ENCODE peak calls at places on chromosomes 16 and 17, in five cellular contexts. M, W, L, D and C are unnamed samples.

GRCh38 chr16:29809850-29810698 is 1.9 kb upstream of the PRRT2 start:
- DNase-seq in L (peak; percentile 75), W (no peak), D (no peak), M (peak; percentile 44), C (no peak)

GRCh38 chr17:20216154-20216815 is 207.1 kb downstream of the SPECC1 start:
- DNase-seq in D (no peak), L (no peak), W (no peak), M (no peak), C (no peak)

GRCh38 chr16:89599451-89599858 is 14.0 kb upstream of the DPEP1 start:
- DNase-seq in W (no peak), M (no peak), L (no peak), D (no peak), C (peak; percentile 30)

GRCh38 chr16:70664325-70665112 is 18.2 kb downstream of the IL34 start:
- DNase-seq in D (no peak), L (no peak), W (no peak), M (no peak), C (no peak)

GRCh38 chr17:20032636-20033035 is 23.5 kb downstream of the SPECC1 start:
- DNase-seq in L (no peak), D (no peak), M (no peak), W (no peak), C (no peak)

GRCh38 chr17:39212200-39212810 is 12.2 kb downstream of the RPL19 start:
- DNase-seq in M (no peak), W (no peak), D (no peak), L (no peak), C (no peak)

GRCh38 chr17:17783825-17784598 is 52.8 kb downstream of the SREBF1 start:
- DNase-seq in L (no peak), M (peak; percentile 6), D (no peak), W (no peak), C (peak; percentile 14)

GRCh38 chr17:9956474-9957131 is 51.5 kb upstream of the RCVRN start:
- DNase-seq in D (no peak), W (no peak), L (no peak), M (no peak), C (no peak)

GRCh38 chr17:83121921-83122820 is 42.8 kb downstream of the METRNL start:
- DNase-seq in L (peak; percentile 61), D (no peak), M (no peak), W (peak; percentile 7), C (no peak)

GRCh38 chr17:21549107-21549687 is 143.1 kb upstream of the KCNJ18 start:
- DNase-seq in D (no peak), L (no peak), W (no peak), M (no peak), C (no peak)

GRCh38 chr16:66565051-66565450 is 1.2 kb upstream of the CMTM1 start:
- DNase-seq in W (no peak), D (no peak), M (no peak), L (no peak), C (no peak)

GRCh38 chr17:78129385-78130079 is 977 bp upstream of the TMC6 start:
- DNase-seq in L (no peak), W (no peak), M (no peak), D (no peak), C (peak; percentile 53)

GRCh38 chr16:89764711-89765201 is 43.4 kb downstream of the ZNF276 start:
- DNase-seq in D (no peak), L (no peak), W (peak; percentile 41), M (peak; percentile 29), C (peak; percentile 7)

GRCh38 chr16:25108054-25108453 is 3.5 kb upstream of the LCMT1 start:
- DNase-seq in L (no peak), M (peak; percentile 40), D (peak; percentile 38), W (no peak), C (peak; percentile 49)

GRCh38 chr17:39408360-39408759 is 6.9 kb upstream of the FBXL20 start:
- DNase-seq in D (no peak), L (no peak), W (no peak), M (no peak), C (no peak)

GRCh38 chr17:33639103-33639991 is 346.3 kb upstream of the ASIC2 start:
- DNase-seq in D (no peak), W (no peak), M (no peak), L (no peak), C (no peak)

GRCh38 chr17:44382917-44383316 is 6.5 kb downstream of the ITGA2B start:
- DNase-seq in L (no peak), D (no peak), W (no peak), M (no peak), C (no peak)

GRCh38 chr16:56911771-56912541 is 20.0 kb upstream of the HERPUD1 start:
- DNase-seq in D (no peak), L (no peak), M (no peak), W (peak; percentile 38), C (no peak)

DNA sequence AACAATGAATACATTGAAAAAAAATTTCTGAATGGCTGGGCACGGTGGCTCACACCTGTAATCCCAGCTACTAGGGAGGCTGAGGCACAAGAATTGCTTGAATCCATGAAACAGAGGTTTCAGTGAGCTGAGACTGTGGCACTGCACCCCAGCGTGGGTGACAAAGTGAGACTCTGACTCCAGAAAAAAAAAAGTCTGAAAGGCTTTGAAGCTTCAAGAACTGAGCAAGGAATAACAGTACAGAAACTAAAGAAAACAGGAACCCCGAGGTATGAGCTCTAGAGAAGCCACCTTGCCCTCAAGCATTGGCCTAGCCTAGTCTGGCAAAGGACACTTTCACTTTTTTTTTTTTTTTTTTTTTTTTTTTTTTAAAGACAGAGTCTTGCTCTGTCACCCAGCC is 45.0 kb downstream of the TEX2 start:
- DNase-seq in W (no peak), L (no peak), M (no peak), D (no peak), C (no peak)
- H3K27ac ChIP-seq in W (peak overlapping the region; percentile 85), L (peak overlapping the region; percentile 86), M (no peak overlapping the region), D (no peak overlapping the region), C (no peak overlapping the region)

GRCh38 chr16:10957771-10958486 is 13.6 kb downstream of the CLEC16A start:
- DNase-seq in W (no peak), M (no peak), D (no peak), L (no peak), C (no peak)
- H3K27ac ChIP-seq in W (no peak overlapping the region), M (peak overlapping the region; percentile 34), D (no peak overlapping the region), L (no peak overlapping the region), C (no peak overlapping the region)

GRCh38 chr17:81914103-81914850 is 3.1 kb upstream of the PCYT2 start:
- DNase-seq in L (no peak), M (no peak), D (no peak), W (no peak), C (no peak)

GRCh38 chr17:81911277-81911961 is at the start of gene PCYT2:
- DNase-seq in W (peak; percentile 47), M (peak; percentile 94), D (peak; percentile 85), L (peak; percentile 93), C (peak; percentile 90)

GRCh38 chr17:81911969-81912368 is 770 bp upstream of the PCYT2 start:
- DNase-seq in W (no peak), M (no peak), D (no peak), L (no peak), C (no peak)

GRCh38 chr17:81913394-81914102 is 2.3 kb upstream of the PCYT2 start:
- DNase-seq in D (no peak), W (no peak), L (no peak), M (no peak), C (no peak)

GRCh38 chr17:81912441-81913309 is 1.5 kb upstream of the PCYT2 start:
- DNase-seq in M (no peak), L (no peak), D (no peak), W (no peak), C (no peak)
- H3K27ac ChIP-seq in M (no peak overlapping the region), L (no peak overlapping the region), D (no peak overlapping the region), W (no peak overlapping the region), C (no peak overlapping the region)

GRCh38 chr17:43369986-43370385 is 28.8 kb upstream of the ARL4D start:
- DNase-seq in L (no peak), W (no peak), M (no peak), D (no peak), C (no peak)
- H3K27ac ChIP-seq in L (peak overlapping the region; percentile 99), W (peak overlapping the region; percentile 100), M (peak overlapping the region; percentile 91), D (peak overlapping the region; percentile 97), C (peak overlapping the region; percentile 86)

GRCh38 chr16:55217392-55217791 is 106.6 kb upstream of the IRX6 start:
- DNase-seq in D (no peak), M (no peak), W (no peak), L (no peak), C (no peak)
- H3K27ac ChIP-seq in D (no peak overlapping the region), M (no peak overlapping the region), W (no peak overlapping the region), L (no peak overlapping the region), C (no peak overlapping the region)